ENCODE peak calls at places on chromosomes 2 and 18, in seven cellular contexts. One of them, this sample, is unnamed.

GRCh38 chr18:7982216-7982615 is 415.1 kb downstream of the PTPRM start:
- DNase-seq in mesendoderm: peak
- DNase-seq in IMR-90: peak
- DNase-seq in neuronal stem cell: no peak
- DNase-seq in H1: no peak
- DNase-seq in mesenchymal stem cell: no peak
- DNase-seq in trophoblast cell: no peak
- DNase-seq in this sample: no peak

GRCh38 chr2:1584051-1584531 is 160.2 kb downstream of the PXDN start:
- DNase-seq in mesendoderm: no peak
- DNase-seq in IMR-90: no peak
- DNase-seq in neuronal stem cell: no peak
- DNase-seq in H1: no peak
- DNase-seq in mesenchymal stem cell: no peak
- DNase-seq in trophoblast cell: no peak
- DNase-seq in this sample: no peak

GRCh38 chr2:142065700-142066099 is 65.1 kb downstream of the LRP1B start:
- DNase-seq in mesendoderm: no peak
- DNase-seq in IMR-90: no peak
- DNase-seq in neuronal stem cell: no peak
- DNase-seq in H1: no peak
- DNase-seq in mesenchymal stem cell: no peak
- DNase-seq in trophoblast cell: no peak
- DNase-seq in this sample: no peak

GRCh38 chr18:903703-904102 is 968 bp upstream of the ADCYAP1 start:
- DNase-seq in mesendoderm: peak
- DNase-seq in IMR-90: peak
- DNase-seq in neuronal stem cell: no peak
- DNase-seq in H1: no peak
- DNase-seq in mesenchymal stem cell: peak
- DNase-seq in trophoblast cell: peak
- DNase-seq in this sample: peak

GRCh38 chr18:22332590-22332989 is 85.1 kb downstream of the CTAGE1 start:
- DNase-seq in mesendoderm: peak
- DNase-seq in IMR-90: no peak
- DNase-seq in neuronal stem cell: no peak
- DNase-seq in H1: peak
- DNase-seq in mesenchymal stem cell: no peak
- DNase-seq in trophoblast cell: no peak
- DNase-seq in this sample: peak

GRCh38 chr2:120367649-120368048 is 21.7 kb downstream of the INHBB start:
- DNase-seq in mesendoderm: no peak
- DNase-seq in IMR-90: peak
- DNase-seq in neuronal stem cell: no peak
- DNase-seq in H1: no peak
- DNase-seq in mesenchymal stem cell: no peak
- DNase-seq in trophoblast cell: no peak
- DNase-seq in this sample: no peak

GRCh38 chr2:142082363-142082762 is 48.5 kb downstream of the LRP1B start:
- DNase-seq in mesendoderm: no peak
- DNase-seq in IMR-90: no peak
- DNase-seq in neuronal stem cell: no peak
- DNase-seq in H1: no peak
- DNase-seq in mesenchymal stem cell: no peak
- DNase-seq in trophoblast cell: no peak
- DNase-seq in this sample: no peak

GRCh38 chr2:232300894-232301387 is 77.6 kb upstream of the ALPP start:
- DNase-seq in mesendoderm: no peak
- DNase-seq in IMR-90: peak
- DNase-seq in neuronal stem cell: no peak
- DNase-seq in H1: no peak
- DNase-seq in mesenchymal stem cell: peak
- DNase-seq in trophoblast cell: no peak
- DNase-seq in this sample: no peak

GRCh38 chr2:239195992-239196391 is 204.8 kb downstream of the HDAC4 start:
- DNase-seq in mesendoderm: no peak
- DNase-seq in IMR-90: no peak
- DNase-seq in neuronal stem cell: no peak
- DNase-seq in H1: no peak
- DNase-seq in mesenchymal stem cell: no peak
- DNase-seq in trophoblast cell: no peak
- DNase-seq in this sample: no peak

GRCh38 chr2:237626813-237627451 is 455 bp upstream of the LRRFIP1 start:
- DNase-seq in mesendoderm: peak
- DNase-seq in IMR-90: no peak
- DNase-seq in neuronal stem cell: no peak
- DNase-seq in H1: no peak
- DNase-seq in mesenchymal stem cell: no peak
- DNase-seq in trophoblast cell: no peak
- DNase-seq in this sample: peak

GRCh38 chr18:31197676-31198075 is 35.0 kb upstream of the DSC1 start:
- DNase-seq in mesendoderm: no peak
- DNase-seq in IMR-90: no peak
- DNase-seq in neuronal stem cell: no peak
- DNase-seq in H1: no peak
- DNase-seq in mesenchymal stem cell: no peak
- DNase-seq in trophoblast cell: no peak
- DNase-seq in this sample: no peak

GRCh38 chr2:57146951-57147350 is 899.7 kb upstream of the VRK2 start:
- DNase-seq in mesendoderm: peak
- DNase-seq in IMR-90: no peak
- DNase-seq in neuronal stem cell: no peak
- DNase-seq in H1: no peak
- DNase-seq in mesenchymal stem cell: peak
- DNase-seq in trophoblast cell: no peak
- DNase-seq in this sample: no peak

GRCh38 chr2:169038338-169038757 is 7.2 kb upstream of the ABCB11 start:
- DNase-seq in mesendoderm: peak
- DNase-seq in IMR-90: no peak
- DNase-seq in neuronal stem cell: no peak
- DNase-seq in H1: no peak
- DNase-seq in mesenchymal stem cell: peak
- DNase-seq in trophoblast cell: peak
- DNase-seq in this sample: no peak

GRCh38 chr2:219174801-219175200 is 1.9 kb downstream of the CNPPD1 start:
- DNase-seq in mesendoderm: no peak
- DNase-seq in IMR-90: no peak
- DNase-seq in neuronal stem cell: no peak
- DNase-seq in H1: no peak
- DNase-seq in mesenchymal stem cell: no peak
- DNase-seq in trophoblast cell: no peak
- DNase-seq in this sample: no peak

GRCh38 chr2:168954256-168954655 is 53.2 kb downstream of the G6PC2 start:
- DNase-seq in mesendoderm: no peak
- DNase-seq in IMR-90: no peak
- DNase-seq in neuronal stem cell: no peak
- DNase-seq in H1: no peak
- DNase-seq in mesenchymal stem cell: no peak
- DNase-seq in trophoblast cell: no peak
- DNase-seq in this sample: no peak

GRCh38 chr2:172931923-172932520 is 143.6 kb upstream of the MAP3K20 start:
- DNase-seq in mesendoderm: peak
- DNase-seq in IMR-90: peak
- DNase-seq in neuronal stem cell: peak
- DNase-seq in H1: no peak
- DNase-seq in mesenchymal stem cell: peak
- DNase-seq in trophoblast cell: peak
- DNase-seq in this sample: no peak

GRCh38 chr2:241730679-241731293 is 3.6 kb upstream of the D2HGDH start:
- DNase-seq in mesendoderm: no peak
- DNase-seq in IMR-90: no peak
- DNase-seq in neuronal stem cell: no peak
- DNase-seq in H1: no peak
- DNase-seq in mesenchymal stem cell: no peak
- DNase-seq in trophoblast cell: no peak
- DNase-seq in this sample: no peak

GRCh38 chr18:69956655-69957054 is 9.0 kb upstream of the CD226 start:
- DNase-seq in mesendoderm: peak
- DNase-seq in IMR-90: no peak
- DNase-seq in neuronal stem cell: no peak
- DNase-seq in H1: no peak
- DNase-seq in mesenchymal stem cell: no peak
- DNase-seq in trophoblast cell: no peak
- DNase-seq in this sample: no peak

GRCh38 chr18:69957071-69957620 is 9.5 kb upstream of the CD226 start:
- DNase-seq in mesendoderm: no peak
- DNase-seq in IMR-90: no peak
- DNase-seq in neuronal stem cell: no peak
- DNase-seq in H1: no peak
- DNase-seq in mesenchymal stem cell: no peak
- DNase-seq in trophoblast cell: no peak
- DNase-seq in this sample: no peak

GRCh38 chr18:69954719-69955118 is 7.0 kb upstream of the CD226 start:
- DNase-seq in mesendoderm: no peak
- DNase-seq in IMR-90: no peak
- DNase-seq in neuronal stem cell: no peak
- DNase-seq in H1: no peak
- DNase-seq in mesenchymal stem cell: peak
- DNase-seq in trophoblast cell: no peak
- DNase-seq in this sample: no peak

GRCh38 chr18:69958422-69958821 is 10.7 kb upstream of the CD226 start:
- DNase-seq in mesendoderm: no peak
- DNase-seq in IMR-90: no peak
- DNase-seq in neuronal stem cell: no peak
- DNase-seq in H1: no peak
- DNase-seq in mesenchymal stem cell: no peak
- DNase-seq in trophoblast cell: no peak
- DNase-seq in this sample: no peak

DNA sequence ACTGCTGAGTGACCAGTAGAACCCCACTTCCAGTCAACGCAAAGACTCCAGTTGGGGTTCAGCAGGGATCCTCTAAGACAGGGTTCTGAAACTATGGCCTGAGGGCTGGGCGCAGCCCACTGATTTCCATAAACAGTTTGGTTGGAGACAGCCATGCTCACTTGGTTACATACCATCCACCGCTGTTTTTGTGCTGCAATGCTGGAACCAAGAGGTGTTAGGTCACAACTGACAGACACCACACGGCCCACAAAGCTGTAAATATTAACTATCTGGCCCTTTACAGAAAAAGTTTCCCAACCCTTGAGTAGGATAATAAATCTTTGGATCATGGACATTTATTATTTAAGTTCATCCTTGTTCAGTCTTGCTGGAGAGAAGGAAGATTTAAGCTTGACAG is 8.4 kb upstream of the CD226 start:
- DNase-seq in mesendoderm: no peak
- DNase-seq in IMR-90: no peak
- DNase-seq in neuronal stem cell: no peak
- DNase-seq in H1: no peak
- DNase-seq in mesenchymal stem cell: peak
- DNase-seq in trophoblast cell: no peak
- DNase-seq in this sample: no peak
- H2AK5ac ChIP-seq in mesendoderm: no peak
- H2AK5ac ChIP-seq in IMR-90: no peak
- H2AK5ac ChIP-seq in neuronal stem cell: no peak
- H2AK5ac ChIP-seq in H1: no peak
- H2AK5ac ChIP-seq in mesenchymal stem cell: no peak
- H2AK5ac ChIP-seq in trophoblast cell: no peak
- H2AK5ac ChIP-seq in this sample: no peak

GRCh38 chr2:54083440-54083839 is 32.0 kb upstream of the ACYP2 start:
- DNase-seq in mesendoderm: no peak
- DNase-seq in IMR-90: peak
- DNase-seq in neuronal stem cell: no peak
- DNase-seq in H1: no peak
- DNase-seq in mesenchymal stem cell: peak
- DNase-seq in trophoblast cell: no peak
- DNase-seq in this sample: no peak
- H2AK5ac ChIP-seq in mesendoderm: no peak
- H2AK5ac ChIP-seq in IMR-90: no peak
- H2AK5ac ChIP-seq in neuronal stem cell: no peak
- H2AK5ac ChIP-seq in H1: no peak
- H2AK5ac ChIP-seq in mesenchymal stem cell: no peak
- H2AK5ac ChIP-seq in trophoblast cell: no peak
- H2AK5ac ChIP-seq in this sample: no peak

GRCh38 chr2:113162869-113163268 is 10.9 kb upstream of the PSD4 start:
- DNase-seq in mesendoderm: no peak
- DNase-seq in IMR-90: no peak
- DNase-seq in neuronal stem cell: no peak
- DNase-seq in H1: no peak
- DNase-seq in mesenchymal stem cell: no peak
- DNase-seq in trophoblast cell: no peak
- DNase-seq in this sample: no peak

GRCh38 chr2:113164234-113164929 is 9.4 kb upstream of the PSD4 start:
- DNase-seq in mesendoderm: no peak
- DNase-seq in IMR-90: no peak
- DNase-seq in neuronal stem cell: no peak
- DNase-seq in H1: no peak
- DNase-seq in mesenchymal stem cell: no peak
- DNase-seq in trophoblast cell: no peak
- DNase-seq in this sample: no peak

GRCh38 chr2:113160962-113161361 is 12.8 kb upstream of the PSD4 start:
- DNase-seq in mesendoderm: no peak
- DNase-seq in IMR-90: no peak
- DNase-seq in neuronal stem cell: no peak
- DNase-seq in H1: no peak
- DNase-seq in mesenchymal stem cell: no peak
- DNase-seq in trophoblast cell: no peak
- DNase-seq in this sample: no peak

GRCh38 chr2:113160248-113160647 is 13.5 kb upstream of the PSD4 start:
- DNase-seq in mesendoderm: no peak
- DNase-seq in IMR-90: no peak
- DNase-seq in neuronal stem cell: no peak
- DNase-seq in H1: no peak
- DNase-seq in mesenchymal stem cell: no peak
- DNase-seq in trophoblast cell: no peak
- DNase-seq in this sample: no peak

DNA sequence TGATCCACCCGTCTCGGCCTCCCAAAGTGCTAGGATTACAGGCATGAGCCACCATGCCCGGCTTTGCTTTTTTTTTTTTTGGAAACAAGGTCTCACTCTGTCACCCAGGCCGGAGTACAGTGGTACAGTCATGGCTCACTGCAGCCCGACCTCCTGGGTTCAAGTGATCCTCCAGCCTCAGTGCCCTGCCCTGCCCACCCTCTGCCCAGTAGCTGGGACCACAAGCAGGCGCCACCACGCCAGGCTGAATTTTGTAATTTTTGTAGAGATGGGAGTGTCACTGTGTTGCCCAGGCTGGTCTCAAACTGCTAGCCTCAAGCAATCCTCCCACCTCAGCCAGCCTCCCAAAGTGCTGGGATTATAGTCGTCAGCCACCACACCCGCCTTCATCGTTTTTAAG is 11.6 kb upstream of the PSD4 start:
- DNase-seq in mesendoderm: no peak
- DNase-seq in IMR-90: no peak
- DNase-seq in neuronal stem cell: no peak
- DNase-seq in H1: no peak
- DNase-seq in mesenchymal stem cell: no peak
- DNase-seq in trophoblast cell: no peak
- DNase-seq in this sample: no peak
- H2AK5ac ChIP-seq in mesendoderm: no peak
- H2AK5ac ChIP-seq in IMR-90: no peak
- H2AK5ac ChIP-seq in neuronal stem cell: no peak
- H2AK5ac ChIP-seq in H1: no peak
- H2AK5ac ChIP-seq in mesenchymal stem cell: no peak
- H2AK5ac ChIP-seq in trophoblast cell: no peak
- H2AK5ac ChIP-seq in this sample: no peak

DNA sequence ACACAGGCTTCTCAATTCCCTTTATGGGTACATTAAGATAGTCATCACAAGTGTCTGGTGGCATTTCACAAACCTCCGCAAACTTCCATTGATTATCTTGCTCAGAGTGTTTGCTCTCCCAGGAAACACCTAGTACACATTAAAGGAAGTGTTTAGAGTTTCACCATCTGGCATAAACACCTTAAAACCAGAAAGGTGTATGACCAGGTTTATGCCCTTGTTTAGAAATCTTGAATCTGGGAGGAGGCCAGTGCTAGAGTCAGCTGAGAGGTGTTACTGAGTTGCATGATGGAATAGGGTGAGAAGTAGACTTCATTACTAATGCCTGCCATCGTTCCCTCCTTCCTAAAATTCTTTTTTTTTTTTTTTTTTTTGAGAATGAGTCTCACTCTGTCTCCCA is 78.9 kb upstream of the FAM237A start:
- DNase-seq in mesendoderm: no peak
- DNase-seq in IMR-90: no peak
- DNase-seq in neuronal stem cell: no peak
- DNase-seq in H1: no peak
- DNase-seq in mesenchymal stem cell: no peak
- DNase-seq in trophoblast cell: no peak
- DNase-seq in this sample: no peak
- H2AK5ac ChIP-seq in mesendoderm: no peak
- H2AK5ac ChIP-seq in IMR-90: no peak
- H2AK5ac ChIP-seq in neuronal stem cell: no peak
- H2AK5ac ChIP-seq in H1: no peak
- H2AK5ac ChIP-seq in mesenchymal stem cell: no peak
- H2AK5ac ChIP-seq in trophoblast cell: no peak
- H2AK5ac ChIP-seq in this sample: no peak